ENCODE peak calls at places on chromosomes 4 and X, in five cellular contexts. K is ovary, E is endodermal cell, J is IMR-90, F is tibial artery. D is an unnamed sample. For H3K36me3, the result is how much of the 10 kb centered on the place peaks cover.

GRCh38 chrX:29257516-29257915 is 670.3 kb downstream of the IL1RAPL1 start:
- DNase-seq in K (no peak), E (no peak), J (peak), F (no peak), D (peak)

GRCh38 chrX:15349046-15349445 is 13.7 kb upstream of the PIGA start:
- DNase-seq in K (peak), E (peak), J (peak), F (no peak), D (peak)

GRCh38 chrX:153769158-153769864 is 5.3 kb downstream of the PLXNB3 start:
- DNase-seq in K (peak), E (peak), J (no peak), F (no peak), D (no peak)

GRCh38 chr4:5471691-5472090 is 236.7 kb downstream of the EVC2 start:
- DNase-seq in K (no peak), E (no peak), J (no peak), F (peak), D (no peak)

GRCh38 chr4:185589067-185589844 is 53.9 kb upstream of the PDLIM3 start:
- DNase-seq in K (no peak), E (no peak), J (peak), F (no peak), D (peak)

GRCh38 chr4:124948976-124949597 is 236.6 kb upstream of the ANKRD50 start:
- DNase-seq in K (no peak), E (no peak), J (peak), F (no peak), D (no peak)

GRCh38 chr4:145812902-145813301 is 125.7 kb downstream of the ZNF827 start:
- DNase-seq in K (no peak), E (no peak), J (no peak), F (no peak), D (no peak)

GRCh38 chr4:38860788-38861424 is 4.3 kb upstream of the TLR6 start:
- DNase-seq in K (no peak), E (peak), J (peak), F (no peak), D (peak)

GRCh38 chr4:107896158-107896645 is 35.1 kb upstream of the CYP2U1 start:
- DNase-seq in K (no peak), E (no peak), J (peak), F (no peak), D (peak)

GRCh38 chrX:20252392-20253231 is 14.1 kb downstream of the RPS6KA3 start:
- DNase-seq in K (no peak), E (peak), J (peak), F (peak), D (peak)

GRCh38 chrX:2311483-2311882 is 189.3 kb downstream of the DHRSX start:
- DNase-seq in K (no peak), E (peak), J (no peak), F (no peak), D (no peak)

GRCh38 chr4:151013944-151014343 is 1.1 kb downstream of the LRBA start:
- DNase-seq in K (no peak), E (no peak), J (no peak), F (no peak), D (peak)

DNA sequence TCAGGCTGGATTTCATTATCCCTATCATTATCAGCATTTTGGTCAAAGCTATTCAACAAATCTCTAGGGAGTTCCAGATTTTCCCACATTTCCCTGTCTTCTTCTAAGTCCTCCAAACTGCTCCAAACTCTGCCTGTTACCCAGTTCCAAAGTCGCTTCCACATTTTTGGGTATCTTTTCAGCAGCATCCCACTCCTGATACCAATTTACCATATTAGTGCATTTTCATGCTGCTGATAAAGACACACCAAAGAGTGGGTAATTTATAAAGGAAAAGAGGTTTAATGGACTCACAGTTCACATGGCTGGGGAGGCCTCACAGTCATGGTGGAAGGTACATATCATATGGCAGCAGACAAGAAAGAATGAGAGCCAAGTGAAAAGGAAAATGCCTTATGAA is 132.8 kb upstream of the SLC7A11 start:
- DNase-seq in K (no peak), E (no peak), J (no peak), F (no peak), D (no peak)
- H3K4me3 ChIP-seq in K (no peak), E (no peak), J (no peak), F (no peak), D (peak)

GRCh38 chr4:173855015-173855414 is 325.0 kb upstream of the HAND2 start:
- DNase-seq in K (no peak), E (no peak), J (no peak), F (no peak), D (peak)

GRCh38 chr4:173857828-173858227 is 327.8 kb upstream of the HAND2 start:
- DNase-seq in K (no peak), E (no peak), J (no peak), F (no peak), D (no peak)

GRCh38 chr4:173862754-173863153 is 332.7 kb upstream of the HAND2 start:
- DNase-seq in K (no peak), E (no peak), J (no peak), F (no peak), D (no peak)

GRCh38 chr4:173860079-173860478 is 330.1 kb upstream of the HAND2 start:
- DNase-seq in K (no peak), E (no peak), J (no peak), F (no peak), D (no peak)

GRCh38 chr4:173859091-173859713 is 329.2 kb upstream of the HAND2 start:
- DNase-seq in K (no peak), E (no peak), J (no peak), F (no peak), D (no peak)
- H3K36me3 ChIP-seq in K (under half), E (under half), J (under half), F (under half), D (under half)

DNA sequence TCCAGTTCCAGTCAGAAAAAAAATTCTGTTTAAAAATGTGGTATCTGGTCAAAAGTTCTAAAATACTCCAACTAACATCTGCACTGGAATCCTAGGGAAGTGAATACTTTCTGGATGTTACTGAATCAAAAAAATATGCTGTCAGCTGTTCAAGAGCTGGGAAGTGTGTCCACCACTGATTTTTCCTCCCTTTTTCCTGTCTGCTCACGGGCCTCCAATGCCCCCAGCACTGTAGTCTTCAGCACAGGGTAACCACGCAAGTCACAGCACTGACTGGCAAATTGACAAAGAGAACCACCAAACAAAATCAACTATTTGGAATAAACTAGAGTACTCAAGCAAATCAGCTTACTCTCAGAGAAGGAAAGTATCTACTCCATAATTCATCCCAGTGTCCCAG is 9.9 kb downstream of the VEGFC start:
- DNase-seq in K (no peak), E (no peak), J (peak), F (no peak), D (peak)
- H3K4me3 ChIP-seq in K (no peak), E (no peak), J (no peak), F (no peak), D (peak)

GRCh38 chrX:54926978-54927377 is 6.4 kb downstream of the TRO start:
- DNase-seq in K (no peak), E (no peak), J (no peak), F (no peak), D (no peak)

GRCh38 chrX:54928876-54929275 is 8.3 kb downstream of the TRO start:
- DNase-seq in K (no peak), E (no peak), J (no peak), F (no peak), D (no peak)

GRCh38 chrX:54933150-54933826 is 12.7 kb downstream of the TRO start:
- DNase-seq in K (no peak), E (no peak), J (no peak), F (no peak), D (no peak)

GRCh38 chrX:54931107-54931506 is 10.5 kb downstream of the TRO start:
- DNase-seq in K (no peak), E (no peak), J (no peak), F (no peak), D (no peak)

GRCh38 chrX:54930291-54931049 is 9.8 kb downstream of the TRO start:
- DNase-seq in K (no peak), E (no peak), J (no peak), F (no peak), D (no peak)
- H3K36me3 ChIP-seq in K (under half), E (half or more), J (under half), F (under half), D (under half)

D was measured in adipocyte.